ENCODE peak calls at places on chromosomes 2 and 18, in seven cellular contexts. R, M, L, B, N, Q and I are unnamed samples.

GRCh38 chr18:5890606-5891360 is 4.5 kb downstream of the TMEM200C start:
- DNase-seq in R (peak), M (peak), L (no peak), B (no peak), N (no peak), Q (peak), I (no peak)

GRCh38 chr2:73406996-73407395 is 21.4 kb downstream of the ALMS1 start:
- DNase-seq in R (no peak), M (no peak), L (no peak), B (no peak), N (no peak), Q (no peak), I (no peak)

GRCh38 chr2:117958186-117958585 is 55.7 kb downstream of the CCDC93 start:
- DNase-seq in R (no peak), M (no peak), L (no peak), B (no peak), N (no peak), Q (no peak), I (peak)

GRCh38 chr2:2147024-2147900 is 183.8 kb downstream of the MYT1L start:
- DNase-seq in R (no peak), M (no peak), L (no peak), B (no peak), N (no peak), Q (no peak), I (no peak)

GRCh38 chr2:173184031-173185004 is 108.7 kb downstream of the MAP3K20 start:
- DNase-seq in R (peak), M (no peak), L (no peak), B (no peak), N (peak), Q (no peak), I (no peak)

GRCh38 chr2:128362889-128363228 is 44.2 kb upstream of the HS6ST1 start:
- DNase-seq in R (no peak), M (no peak), L (no peak), B (no peak), N (no peak), Q (peak), I (peak)

GRCh38 chr2:168600970-168601369 is 144.9 kb downstream of the CERS6 start:
- DNase-seq in R (no peak), M (no peak), L (no peak), B (no peak), N (no peak), Q (no peak), I (no peak)

GRCh38 chr2:144938308-144938709 is 418.4 kb upstream of the ZEB2 start:
- DNase-seq in R (peak), M (peak), L (no peak), B (no peak), N (no peak), Q (no peak), I (no peak)

GRCh38 chr2:25566694-25567093 is 106.7 kb downstream of the DTNB start:
- DNase-seq in R (no peak), M (no peak), L (no peak), B (peak), N (no peak), Q (no peak), I (no peak)

GRCh38 chr2:222561817-222562424 is 94.0 kb downstream of the FARSB start:
- DNase-seq in R (peak), M (peak), L (peak), B (peak), N (peak), Q (peak), I (peak)

GRCh38 chr2:152175368-152176112 is at the start of gene STAM2:
- DNase-seq in R (peak), M (peak), L (peak), B (peak), N (peak), Q (peak), I (peak)

GRCh38 chr2:152175012-152175367 is 573 bp downstream of the STAM2 start:
- DNase-seq in R (no peak), M (no peak), L (no peak), B (no peak), N (no peak), Q (no peak), I (no peak)

GRCh38 chr2:152176113-152176714 is 651 bp upstream of the STAM2 start:
- DNase-seq in R (no peak), M (peak), L (no peak), B (no peak), N (no peak), Q (no peak), I (no peak)

GRCh38 chr2:152174574-152174973 is 989 bp downstream of the STAM2 start:
- DNase-seq in R (no peak), M (no peak), L (no peak), B (no peak), N (no peak), Q (no peak), I (no peak)

DNA sequence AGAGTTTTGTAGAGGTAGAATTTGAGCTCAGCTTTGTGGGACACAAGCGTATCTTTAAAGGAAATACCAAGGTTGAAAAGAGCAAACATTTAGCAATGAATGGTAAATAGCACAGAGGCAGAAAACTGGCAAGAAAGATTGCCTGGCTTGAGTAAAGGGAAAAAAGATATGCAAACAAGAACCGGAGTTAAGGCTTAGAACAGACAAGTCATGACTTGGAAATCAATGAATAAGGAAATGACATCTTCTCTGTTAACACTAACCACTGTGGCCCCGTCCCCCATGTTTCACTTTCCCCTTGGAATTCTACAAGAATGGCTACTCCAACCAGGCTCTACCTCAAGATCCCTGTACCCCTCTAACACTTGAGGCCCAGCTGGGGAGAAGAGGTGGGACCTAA is 3.8 kb downstream of the STAM2 start:
- DNase-seq in R (no peak), M (no peak), L (no peak), B (no peak), N (no peak), Q (no peak), I (peak)
- TF ChIP-seq JUND in R (no peak), M (no peak), L (no peak), B (no peak), N (no peak), Q (no peak), I (no peak)

DNA sequence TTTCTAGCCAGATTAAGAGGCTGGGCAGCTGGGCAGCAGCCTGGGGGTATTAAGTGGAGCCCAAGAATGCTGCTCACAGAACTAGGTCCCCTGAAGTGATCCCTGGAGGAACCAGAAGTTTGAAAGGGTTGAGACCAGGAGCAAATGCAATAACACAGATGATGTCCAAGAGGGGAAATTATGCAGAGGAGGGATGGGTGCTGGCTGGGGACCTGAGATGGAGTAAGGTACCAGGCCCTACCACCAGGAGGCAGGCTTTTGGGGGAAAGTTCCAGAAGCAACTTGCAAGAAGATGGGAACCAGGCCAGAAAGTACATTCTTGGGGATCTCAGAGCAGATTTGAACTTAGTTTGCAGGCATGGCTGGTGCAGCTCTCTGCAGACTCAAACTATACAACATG is 175.1 kb downstream of the NCK2 start:
- DNase-seq in R (no peak), M (peak), L (peak), B (no peak), N (peak), Q (peak), I (no peak)
- TF ChIP-seq JUND in R (no peak), M (no peak), L (no peak), B (no peak), N (no peak), Q (no peak), I (no peak)

GRCh38 chr2:213696427-213696826 is 412.2 kb downstream of the SPAG16 start:
- DNase-seq in R (no peak), M (no peak), L (no peak), B (no peak), N (no peak), Q (no peak), I (no peak)
- TF ChIP-seq JUND in R (no peak), M (no peak), L (no peak), B (no peak), N (no peak), Q (no peak), I (no peak)

DNA sequence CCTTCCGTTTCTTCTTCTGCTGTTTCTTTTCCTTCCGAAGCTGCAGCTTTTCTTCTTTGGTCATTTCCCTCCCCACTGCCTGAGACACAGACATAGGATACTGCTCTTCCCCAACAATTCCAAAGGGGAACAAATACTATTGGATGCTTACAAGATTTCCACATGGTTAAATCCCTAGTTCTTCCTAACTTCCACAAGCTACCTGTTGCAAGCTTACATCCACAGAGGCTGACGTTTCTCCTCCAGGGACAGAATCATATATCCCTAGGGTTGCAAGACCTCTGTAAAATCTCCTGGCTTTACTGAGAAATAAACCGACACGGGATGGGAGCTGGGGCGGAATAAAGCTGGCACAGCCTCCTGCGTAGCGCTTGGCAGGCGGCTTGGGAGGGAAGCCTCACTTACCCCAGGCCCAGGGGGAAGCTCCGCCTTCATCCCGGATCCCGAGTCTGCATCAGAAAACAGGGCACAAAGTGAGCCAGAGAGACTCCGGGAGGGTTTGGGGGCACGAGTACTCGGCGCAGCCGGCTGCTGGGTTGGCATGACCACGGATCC is 590 bp downstream of the EIF2B4 start:
- DNase-seq in R (peak), M (no peak), L (no peak), B (no peak), N (no peak), Q (peak), I (peak)
- TF ChIP-seq JUND in R (no peak), M (no peak), L (no peak), B (no peak), N (no peak), Q (no peak), I (no peak)

DNA sequence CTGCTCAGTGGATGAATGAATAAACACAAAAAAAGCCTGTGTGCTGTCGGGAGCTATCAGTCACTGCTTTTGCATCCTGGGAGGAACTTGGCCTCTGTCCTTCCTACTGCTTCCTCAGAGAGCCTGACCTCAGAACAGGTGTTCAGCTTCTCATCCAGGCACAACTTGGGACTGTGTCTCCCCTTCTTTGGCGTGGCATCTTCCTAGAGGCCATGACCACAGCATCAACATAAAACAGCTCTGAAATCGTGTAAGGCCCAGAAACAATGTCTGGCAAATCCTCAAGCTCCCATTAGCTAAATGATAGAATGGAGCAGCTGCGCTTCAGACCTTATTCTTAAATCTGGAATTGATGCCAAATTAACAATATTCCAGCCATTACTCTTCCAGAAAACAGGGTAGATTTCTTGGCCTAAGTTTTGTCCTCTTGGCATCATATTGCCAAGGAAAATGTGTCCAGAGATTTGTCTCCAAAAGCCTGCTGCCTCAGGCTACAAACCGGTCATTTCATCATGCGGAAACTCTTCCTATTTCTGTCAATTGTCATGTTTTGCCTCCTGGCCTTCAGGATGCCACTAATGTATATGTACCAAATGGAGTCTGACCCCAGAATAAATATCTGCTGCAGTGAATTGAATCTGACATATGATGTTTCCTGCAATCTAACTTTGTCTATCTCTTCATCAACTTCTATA is 53.2 kb upstream of the RAB27B start:
- DNase-seq in R (no peak), M (no peak), L (no peak), B (no peak), N (no peak), Q (no peak), I (no peak)
- TF ChIP-seq JUND in R (no peak), M (no peak), L (no peak), B (no peak), N (no peak), Q (no peak), I (no peak)

DNA sequence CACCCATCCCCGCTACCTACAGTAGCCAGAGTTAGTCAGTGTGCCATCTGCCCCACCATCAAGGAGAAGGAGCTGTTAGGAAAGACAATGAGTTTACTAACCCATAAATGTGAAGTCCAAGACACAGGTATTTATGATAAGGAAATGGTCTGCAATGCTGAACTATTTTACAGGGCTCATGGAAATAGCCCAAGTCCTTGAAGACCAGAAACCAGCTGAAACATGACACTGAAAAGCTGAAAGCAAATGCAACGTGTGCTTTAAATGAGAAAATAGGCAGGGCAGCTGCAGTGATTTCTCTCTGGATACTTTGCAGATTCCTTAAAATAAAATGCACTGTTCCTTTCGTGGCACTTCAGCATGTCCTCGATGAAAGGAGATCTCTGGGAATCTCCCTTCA is 256.4 kb upstream of the TCF4 start:
- DNase-seq in R (no peak), M (no peak), L (no peak), B (no peak), N (no peak), Q (no peak), I (no peak)
- TF ChIP-seq JUND in R (no peak), M (no peak), L (no peak), B (no peak), N (no peak), Q (no peak), I (no peak)

DNA sequence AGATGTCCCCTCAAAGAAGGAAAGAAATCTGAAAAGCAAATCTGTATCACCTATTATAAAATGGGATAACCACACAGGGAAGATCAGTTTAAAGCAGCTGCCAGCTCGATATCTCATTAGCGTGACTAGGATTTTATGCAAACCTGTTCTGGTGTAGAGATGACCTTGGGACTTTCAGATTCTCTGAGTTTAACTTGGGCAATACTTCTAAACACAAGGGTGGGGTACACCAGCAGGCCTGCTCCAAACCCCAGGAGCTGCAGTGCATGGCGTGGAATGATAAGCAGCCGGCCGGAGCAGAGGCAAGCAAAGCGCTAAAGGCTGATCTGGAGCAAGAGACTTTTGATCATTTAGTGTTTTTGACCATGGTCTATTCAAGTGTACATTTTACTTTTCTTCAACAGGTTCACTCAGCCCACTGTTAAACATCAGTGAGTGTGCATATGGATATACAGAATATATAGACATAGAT is 4.7 kb downstream of the SERTAD2 start:
- DNase-seq in R (no peak), M (peak), L (peak), B (no peak), N (no peak), Q (no peak), I (no peak)
- TF ChIP-seq JUND in R (no peak), M (no peak), L (peak), B (no peak), N (peak), Q (no peak), I (no peak)

GRCh38 chr2:48448274-48449061 is 81.5 kb upstream of the STON1 start:
- DNase-seq in R (no peak), M (peak), L (no peak), B (peak), N (no peak), Q (no peak), I (peak)
- TF ChIP-seq JUND in R (no peak), M (no peak), L (no peak), B (no peak), N (no peak), Q (no peak), I (no peak)